ENCODE peak calls at places on chromosomes 6 and 20, in eight cellular contexts. One of them, this sample, is unnamed.

GRCh38 chr20:38186788-38187221 is 21.7 kb upstream of the TGM2 start:
- DNase-seq in activated CD4-positive, alpha-beta T cell treated with anti-CD3 and anti-CD28 coated beads for 36 hours: no peak
- DNase-seq in NCI-H1105 treated with DMSO at 0.1 percent for 48 hours: no peak
- DNase-seq in nucleus accumbens: no peak
- DNase-seq in GM04504: no peak
- DNase-seq in activated T-cell treated with anti-CD3 and anti-CD28 coated beads for 1 hour: no peak
- DNase-seq in NCI-H1694: no peak
- DNase-seq in T-helper 17 cell: no peak
- DNase-seq in this sample: no peak

GRCh38 chr20:47735412-47736400 is 49.6 kb downstream of the SULF2 start:
- DNase-seq in nucleus accumbens: no peak
- DNase-seq in GM04504: no peak
- DNase-seq in T-helper 17 cell: no peak
- DNase-seq in activated CD4-positive, alpha-beta T cell treated with anti-CD3 and anti-CD28 coated beads for 36 hours: no peak
- DNase-seq in activated T-cell treated with anti-CD3 and anti-CD28 coated beads for 1 hour: no peak
- DNase-seq in NCI-H1694: no peak
- DNase-seq in NCI-H1105 treated with DMSO at 0.1 percent for 48 hours: no peak
- DNase-seq in this sample: no peak

GRCh38 chr6:158121335-158121734 is 46.7 kb downstream of the SERAC1 start:
- DNase-seq in activated T-cell treated with anti-CD3 and anti-CD28 coated beads for 1 hour: no peak
- DNase-seq in GM04504: no peak
- DNase-seq in nucleus accumbens: no peak
- DNase-seq in T-helper 17 cell: no peak
- DNase-seq in NCI-H1105 treated with DMSO at 0.1 percent for 48 hours: no peak
- DNase-seq in NCI-H1694: no peak
- DNase-seq in activated CD4-positive, alpha-beta T cell treated with anti-CD3 and anti-CD28 coated beads for 36 hours: no peak
- DNase-seq in this sample: no peak

GRCh38 chr20:39049684-39050554 is 87.8 kb downstream of the DHX35 start:
- DNase-seq in activated CD4-positive, alpha-beta T cell treated with anti-CD3 and anti-CD28 coated beads for 36 hours: peak
- DNase-seq in activated T-cell treated with anti-CD3 and anti-CD28 coated beads for 1 hour: peak
- DNase-seq in GM04504: peak
- DNase-seq in T-helper 17 cell: peak
- DNase-seq in nucleus accumbens: peak
- DNase-seq in NCI-H1694: peak
- DNase-seq in NCI-H1105 treated with DMSO at 0.1 percent for 48 hours: peak
- DNase-seq in this sample: peak

GRCh38 chr6:44247338-44248302 is 719 bp downstream of the HSP90AB1 start:
- DNase-seq in nucleus accumbens: peak
- DNase-seq in activated CD4-positive, alpha-beta T cell treated with anti-CD3 and anti-CD28 coated beads for 36 hours: peak
- DNase-seq in T-helper 17 cell: peak
- DNase-seq in NCI-H1694: no peak
- DNase-seq in GM04504: no peak
- DNase-seq in NCI-H1105 treated with DMSO at 0.1 percent for 48 hours: peak
- DNase-seq in activated T-cell treated with anti-CD3 and anti-CD28 coated beads for 1 hour: peak
- DNase-seq in this sample: peak

GRCh38 chr20:1396702-1397101 is 3.8 kb upstream of the FKBP1A start:
- DNase-seq in activated T-cell treated with anti-CD3 and anti-CD28 coated beads for 1 hour: no peak
- DNase-seq in nucleus accumbens: no peak
- DNase-seq in T-helper 17 cell: no peak
- DNase-seq in GM04504: no peak
- DNase-seq in NCI-H1694: no peak
- DNase-seq in activated CD4-positive, alpha-beta T cell treated with anti-CD3 and anti-CD28 coated beads for 36 hours: no peak
- DNase-seq in NCI-H1105 treated with DMSO at 0.1 percent for 48 hours: no peak
- DNase-seq in this sample: no peak

GRCh38 chr6:11263185-11263817 is 30.8 kb upstream of the NEDD9 start:
- DNase-seq in GM04504: peak
- DNase-seq in nucleus accumbens: no peak
- DNase-seq in T-helper 17 cell: no peak
- DNase-seq in NCI-H1694: no peak
- DNase-seq in NCI-H1105 treated with DMSO at 0.1 percent for 48 hours: no peak
- DNase-seq in activated T-cell treated with anti-CD3 and anti-CD28 coated beads for 1 hour: no peak
- DNase-seq in activated CD4-positive, alpha-beta T cell treated with anti-CD3 and anti-CD28 coated beads for 36 hours: no peak
- DNase-seq in this sample: no peak

GRCh38 chr6:148239215-148239614 is 103.4 kb upstream of the SASH1 start:
- DNase-seq in activated CD4-positive, alpha-beta T cell treated with anti-CD3 and anti-CD28 coated beads for 36 hours: no peak
- DNase-seq in T-helper 17 cell: no peak
- DNase-seq in NCI-H1105 treated with DMSO at 0.1 percent for 48 hours: no peak
- DNase-seq in activated T-cell treated with anti-CD3 and anti-CD28 coated beads for 1 hour: no peak
- DNase-seq in nucleus accumbens: no peak
- DNase-seq in GM04504: no peak
- DNase-seq in NCI-H1694: no peak
- DNase-seq in this sample: peak

GRCh38 chr20:6045566-6045965 is 8.3 kb downstream of the LRRN4 start:
- DNase-seq in activated CD4-positive, alpha-beta T cell treated with anti-CD3 and anti-CD28 coated beads for 36 hours: no peak
- DNase-seq in NCI-H1694: no peak
- DNase-seq in T-helper 17 cell: no peak
- DNase-seq in NCI-H1105 treated with DMSO at 0.1 percent for 48 hours: no peak
- DNase-seq in activated T-cell treated with anti-CD3 and anti-CD28 coated beads for 1 hour: no peak
- DNase-seq in nucleus accumbens: no peak
- DNase-seq in GM04504: no peak
- DNase-seq in this sample: no peak

This sample was measured in prostate gland.